ENCODE peak calls at places on chromosomes 4 and X, in six cellular contexts. Y is left ventricle myocardium inferior, X is neural crest cell, H is astrocyte of the spinal cord, J is dorsolateral prefrontal cortex, K is pancreas. R is an unnamed sample.

GRCh38 chrX:109760922-109761250 is 27.8 kb upstream of the ACSL4 start:
- DNase-seq in X (no peak), K (no peak), Y (no peak), H (no peak), J (no peak), R (no peak)

GRCh38 chrX:10769696-10770619 is 149.6 kb upstream of the MID1 start:
- DNase-seq in J (no peak), Y (no peak), X (peak), H (peak), K (no peak), R (no peak)

GRCh38 chr4:155974957-155975356 is 21.3 kb upstream of the CTSO start:
- DNase-seq in Y (no peak), X (no peak), H (no peak), J (no peak), K (no peak), R (no peak)

GRCh38 chrX:119655125-119655524 is 37.8 kb downstream of the SEPTIN6 start:
- DNase-seq in J (peak), Y (peak), X (no peak), H (peak), K (no peak), R (no peak)

GRCh38 chr4:84965558-84966381 is 720 bp downstream of the WDFY3 start:
- DNase-seq in H (peak), J (peak), K (peak), Y (peak), X (peak), R (peak)

GRCh38 chr4:148359769-148360168 is 82.4 kb downstream of the NR3C2 start:
- DNase-seq in J (no peak), K (no peak), X (no peak), Y (no peak), H (no peak), R (no peak)

GRCh38 chrX:155068165-155068564 is 2.8 kb downstream of the CMC4 start:
- DNase-seq in Y (no peak), K (no peak), X (no peak), J (no peak), H (peak), R (no peak)

GRCh38 chrX:140346711-140347110 is 158.2 kb downstream of the SOX3 start:
- DNase-seq in J (no peak), K (no peak), H (no peak), X (no peak), Y (no peak), R (no peak)

GRCh38 chr4:138576684-138577083 is 334.5 kb upstream of the SLC7A11 start:
- DNase-seq in K (no peak), J (no peak), Y (no peak), H (peak), X (no peak), R (no peak)

GRCh38 chr4:102223461-102223860 is 121.8 kb downstream of the SLC39A8 start:
- DNase-seq in Y (no peak), J (no peak), K (no peak), X (no peak), H (no peak), R (no peak)

GRCh38 chrX:136041254-136041812 is 56.1 kb downstream of the SLC9A6 start:
- DNase-seq in H (no peak), J (no peak), Y (no peak), X (no peak), K (no peak), R (no peak)

GRCh38 chrX:17030580-17031285 is 84.3 kb downstream of the REPS2 start:
- DNase-seq in K (no peak), X (no peak), J (no peak), H (peak), Y (no peak), R (no peak)

GRCh38 chr4:78370625-78371372 is 180.8 kb upstream of the ANXA3 start:
- DNase-seq in J (no peak), K (no peak), Y (no peak), X (no peak), H (no peak), R (no peak)

GRCh38 chrX:19121898-19122640 is at the start of gene ADGRG2:
- DNase-seq in J (no peak), H (peak), X (peak), Y (peak), K (peak), R (peak)

GRCh38 chr4:152686452-152687013 is 6.7 kb upstream of the TMEM154 start:
- DNase-seq in Y (no peak), J (no peak), K (no peak), X (no peak), H (no peak), R (no peak)

GRCh38 chr4:89298160-89298559 is 9.4 kb downstream of the GPRIN3 start:
- DNase-seq in K (no peak), H (no peak), X (no peak), Y (no peak), J (no peak), R (no peak)

GRCh38 chr4:96839441-96839840 is 999.5 kb downstream of the PDHA2 start:
- DNase-seq in H (no peak), K (no peak), X (no peak), J (no peak), Y (no peak), R (no peak)

GRCh38 chr4:70158576-70158975 is 4.5 kb downstream of the PRR27 start:
- DNase-seq in X (no peak), H (no peak), J (no peak), K (peak), Y (no peak), R (no peak)

GRCh38 chr4:2269206-2269531 is 7.3 kb upstream of the MXD4 start:
- DNase-seq in J (no peak), H (no peak), Y (no peak), X (no peak), K (no peak), R (no peak)

GRCh38 chrX:9466115-9466495 is 1.2 kb downstream of the TBL1X start:
- DNase-seq in K (peak), H (no peak), Y (peak), X (peak), J (peak), R (peak)

GRCh38 chrX:28787206-28787605 is 200.0 kb downstream of the IL1RAPL1 start:
- DNase-seq in H (peak), K (no peak), Y (no peak), X (no peak), J (no peak), R (no peak)

GRCh38 chrX:25726539-25726938 is 411.6 kb upstream of the MAGEB18 start:
- DNase-seq in H (peak), K (peak), J (no peak), X (no peak), Y (no peak), R (no peak)

GRCh38 chrX:129769467-129770154 is 10.1 kb upstream of the SASH3 start:
- DNase-seq in Y (no peak), J (no peak), K (no peak), H (no peak), X (no peak), R (no peak)

GRCh38 chr4:27463816-27464215 is 603.2 kb downstream of the STIM2 start:
- DNase-seq in K (no peak), X (no peak), J (no peak), H (peak), Y (no peak), R (no peak)

DNA sequence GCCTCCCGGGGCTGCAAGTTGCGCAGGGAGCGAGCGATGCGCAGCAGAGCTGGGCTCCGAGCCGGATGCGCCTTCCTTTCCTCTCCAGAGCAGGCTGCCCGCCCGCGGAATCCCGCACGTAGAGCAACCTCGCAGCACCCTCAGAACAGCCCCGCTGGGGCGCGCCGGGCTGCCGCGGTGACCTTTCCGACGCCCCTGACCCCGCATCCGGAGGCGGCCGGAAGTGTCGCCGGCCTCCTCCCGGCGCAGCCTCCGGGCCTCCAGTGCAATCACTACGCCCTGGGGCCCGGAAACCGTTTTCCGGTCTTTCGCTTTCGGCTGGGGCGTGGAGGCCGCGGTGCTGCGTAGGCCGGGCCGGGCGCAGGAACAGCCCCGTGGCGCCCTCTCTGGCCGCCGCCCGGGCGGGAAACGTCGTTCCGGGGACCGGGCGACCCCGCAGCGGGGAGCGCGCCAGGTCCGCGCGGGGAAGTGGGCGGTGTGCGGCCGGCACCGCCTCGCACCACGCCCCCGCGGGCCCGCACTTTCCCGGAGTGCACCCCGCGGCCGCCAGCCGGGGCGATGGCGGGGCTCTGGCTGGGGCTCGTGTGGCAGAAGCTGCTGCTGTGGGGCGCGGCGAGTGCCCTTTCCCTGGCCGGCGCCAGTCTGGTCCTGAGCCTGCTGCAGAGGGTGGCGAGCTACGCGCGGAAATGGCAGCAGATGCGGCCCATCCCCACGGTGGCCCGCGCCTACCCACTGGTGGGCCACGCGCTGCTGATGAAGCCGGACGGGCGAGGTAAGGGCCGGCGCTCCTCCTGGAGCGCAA is at the start of gene CYP4V2:
- DNase-seq in H (peak), Y (peak), J (peak), K (peak), X (peak), R (peak)
- TF ChIP-seq CTCF in H (peak), Y (peak), J (peak), K (no peak), X (peak), R (peak)

GRCh38 chr4:3451956-3452355 is 10.2 kb downstream of the HGFAC start:
- DNase-seq in X (no peak), J (no peak), K (no peak), H (peak), Y (no peak), R (no peak)

GRCh38 chr4:3449047-3449573 is 7.3 kb downstream of the HGFAC start:
- DNase-seq in H (no peak), Y (peak), K (no peak), J (no peak), X (no peak), R (no peak)

GRCh38 chr4:3450643-3451042 is 8.9 kb downstream of the HGFAC start:
- DNase-seq in K (no peak), J (no peak), X (no peak), Y (no peak), H (no peak), R (no peak)

GRCh38 chr4:3449574-3450534 is 8.1 kb downstream of the HGFAC start:
- DNase-seq in J (no peak), Y (peak), K (peak), H (no peak), X (no peak), R (no peak)

GRCh38 chr4:3452376-3452775 is 10.6 kb downstream of the HGFAC start:
- DNase-seq in H (no peak), J (no peak), X (no peak), K (peak), Y (peak), R (peak)
- TF ChIP-seq CTCF in H (peak), J (no peak), X (peak), K (peak), Y (peak), R (peak)

GRCh38 chr4:164997941-164998340 is 20.5 kb upstream of the TRIM61 start:
- DNase-seq in J (no peak), K (no peak), X (no peak), H (no peak), Y (no peak), R (no peak)

DNA sequence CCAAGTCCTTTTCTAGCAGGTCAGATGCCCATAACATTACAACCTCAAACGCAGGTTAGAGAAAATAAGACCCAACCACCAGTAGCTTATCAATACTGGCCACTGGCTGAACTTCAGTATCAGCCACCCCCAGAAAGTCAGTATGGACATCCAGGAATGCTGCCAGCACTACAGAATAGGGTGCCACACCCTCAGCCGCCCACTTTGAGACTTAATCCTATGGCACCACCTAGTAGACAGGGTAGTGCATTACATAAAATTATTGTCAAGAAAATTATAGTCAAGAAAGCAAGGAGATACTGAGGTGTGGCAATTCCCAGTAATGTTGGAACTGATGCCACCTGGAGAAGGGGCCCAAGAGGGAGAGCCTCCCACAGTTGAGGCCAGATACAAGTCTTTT is 19.9 kb upstream of the TRIM61 start:
- DNase-seq in X (no peak), H (no peak), J (no peak), Y (no peak), K (no peak), R (peak)
- TF ChIP-seq CTCF in X (peak), H (no peak), J (peak), Y (no peak), K (no peak), R (no peak)

GRCh38 chr4:183723561-183724228 is 64.6 kb downstream of the TRAPPC11 start:
- DNase-seq in Y (no peak), J (no peak), K (no peak), X (no peak), H (no peak), R (no peak)

GRCh38 chr4:183722738-183723560 is 63.9 kb downstream of the TRAPPC11 start:
- DNase-seq in H (peak), K (peak), X (peak), J (peak), Y (peak), R (peak)

GRCh38 chr4:183716302-183716701 is 57.2 kb downstream of the TRAPPC11 start:
- DNase-seq in X (no peak), K (no peak), Y (no peak), H (no peak), J (no peak), R (no peak)

GRCh38 chr4:183718876-183719275 is 59.8 kb downstream of the TRAPPC11 start:
- DNase-seq in K (no peak), Y (no peak), J (no peak), H (no peak), X (no peak), R (no peak)

DNA sequence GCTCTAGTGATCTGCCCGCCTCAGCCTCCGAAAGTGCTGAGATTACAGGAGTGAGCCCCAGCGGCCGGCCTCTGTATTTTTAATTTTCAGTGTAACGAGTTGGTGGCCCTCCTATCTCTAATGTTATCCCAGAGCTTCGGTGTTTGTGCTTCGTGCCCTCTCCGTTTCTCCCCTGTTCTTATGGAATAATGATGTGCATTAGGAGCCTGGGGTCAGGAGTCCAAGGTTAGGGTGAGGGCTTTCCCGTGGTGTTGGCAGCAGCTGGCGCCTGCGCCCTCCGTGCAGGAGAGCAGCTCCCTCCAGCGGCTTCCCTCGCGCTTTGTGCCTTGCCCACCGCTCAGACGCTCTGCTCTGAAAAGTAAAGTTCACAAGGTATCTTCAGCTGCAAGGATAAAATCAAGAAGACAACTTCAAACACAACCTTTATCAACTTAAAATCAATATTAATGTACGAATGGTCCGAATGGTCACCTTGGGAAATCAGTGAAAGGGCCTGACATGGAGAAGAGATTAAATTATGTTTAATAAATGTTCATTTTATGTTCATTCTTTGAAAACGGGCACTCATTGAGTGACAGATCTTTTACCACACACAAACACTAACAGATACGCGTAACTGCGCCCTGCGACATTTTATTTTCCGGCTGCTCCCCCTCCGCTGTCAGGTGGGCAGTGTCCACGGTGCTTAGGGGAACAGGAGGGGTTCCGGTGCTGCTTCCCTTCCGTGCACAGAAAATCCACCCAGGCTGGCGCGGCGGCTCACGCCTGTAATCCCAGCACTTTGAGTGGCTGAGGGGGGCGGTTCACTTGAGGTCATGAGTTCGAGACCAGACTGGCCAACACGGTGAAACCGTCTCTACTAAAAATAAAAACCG is 62.4 kb downstream of the TRAPPC11 start:
- DNase-seq in K (peak), J (no peak), H (peak), X (no peak), Y (peak), R (no peak)
- TF ChIP-seq CTCF in K (peak), J (peak), H (peak), X (peak), Y (peak), R (no peak)

DNA sequence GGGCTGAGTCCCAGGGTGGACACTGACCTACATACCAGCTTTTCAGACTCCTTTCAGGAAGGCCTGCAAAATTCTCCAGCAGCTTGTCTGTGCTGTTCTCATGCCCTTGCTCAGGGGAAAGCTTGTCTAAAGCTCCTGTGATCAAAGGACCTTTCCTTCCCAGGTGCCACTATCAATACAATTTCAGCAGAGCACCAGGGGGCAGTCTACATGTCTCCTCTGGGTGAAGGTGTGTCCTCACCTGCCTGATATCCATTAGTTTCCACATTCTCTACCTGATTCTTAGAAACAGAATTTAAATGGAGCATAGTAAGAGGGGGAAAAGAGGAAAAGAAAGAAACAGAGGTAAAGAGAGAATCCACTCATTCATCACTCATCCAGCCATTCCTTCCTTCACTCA is 114.2 kb downstream of the PPARGC1A start:
- DNase-seq in Y (no peak), K (no peak), H (no peak), X (no peak), J (no peak), R (peak)
- TF ChIP-seq CTCF in Y (no peak), K (no peak), H (no peak), X (no peak), J (no peak), R (peak)

R was measured in WERI-Rb-1.